ENCODE peak calls at places on chromosomes 11 and 22, in five cellular contexts. One of them, this sample, is unnamed.

GRCh38 chr11:13668957-13669521 is 571 bp downstream of the FAR1 start:
- DNase-seq in body of pancreas: peak; percentile 56
- DNase-seq in ascending aorta: no peak
- DNase-seq in esophagus squamous epithelium: no peak
- DNase-seq in brain microvascular endothelial cell: no peak
- DNase-seq in this sample: no peak

GRCh38 chr11:60840711-60841430 is 1.0 kb upstream of the CCDC86 start:
- DNase-seq in body of pancreas: no peak
- DNase-seq in ascending aorta: no peak
- DNase-seq in esophagus squamous epithelium: no peak
- DNase-seq in brain microvascular endothelial cell: peak; percentile 89
- DNase-seq in this sample: no peak

GRCh38 chr11:77672276-77672675 is 34.7 kb upstream of the CLNS1A start:
- DNase-seq in body of pancreas: no peak
- DNase-seq in ascending aorta: no peak
- DNase-seq in esophagus squamous epithelium: no peak
- DNase-seq in brain microvascular endothelial cell: peak; percentile 82
- DNase-seq in this sample: no peak

GRCh38 chr11:23288001-23288783 is 427.9 kb upstream of the CCDC179 start:
- DNase-seq in body of pancreas: no peak
- DNase-seq in ascending aorta: no peak
- DNase-seq in esophagus squamous epithelium: no peak
- DNase-seq in brain microvascular endothelial cell: peak; percentile 31
- DNase-seq in this sample: no peak

GRCh38 chr11:64028398-64029115 is 7.2 kb upstream of the FLRT1 start:
- DNase-seq in body of pancreas: no peak
- DNase-seq in ascending aorta: no peak
- DNase-seq in esophagus squamous epithelium: no peak
- DNase-seq in brain microvascular endothelial cell: no peak
- DNase-seq in this sample: peak; percentile 30

GRCh38 chr11:118290923-118291322 is 13.6 kb upstream of the CD3E start:
- DNase-seq in body of pancreas: peak; percentile 65
- DNase-seq in ascending aorta: no peak
- DNase-seq in esophagus squamous epithelium: no peak
- DNase-seq in brain microvascular endothelial cell: no peak
- DNase-seq in this sample: no peak

GRCh38 chr11:95586155-95586554 is 203.4 kb downstream of the FAM76B start:
- DNase-seq in body of pancreas: no peak
- DNase-seq in ascending aorta: no peak
- DNase-seq in esophagus squamous epithelium: no peak
- DNase-seq in brain microvascular endothelial cell: no peak
- DNase-seq in this sample: no peak

GRCh38 chr11:103546236-103546635 is 437.0 kb downstream of the DYNC2H1 start:
- DNase-seq in body of pancreas: no peak
- DNase-seq in ascending aorta: no peak
- DNase-seq in esophagus squamous epithelium: no peak
- DNase-seq in brain microvascular endothelial cell: peak; percentile 83
- DNase-seq in this sample: no peak

GRCh38 chr11:15493066-15493465 is 378.3 kb downstream of the INSC start:
- DNase-seq in body of pancreas: no peak
- DNase-seq in ascending aorta: no peak
- DNase-seq in esophagus squamous epithelium: no peak
- DNase-seq in brain microvascular endothelial cell: peak; percentile 33
- DNase-seq in this sample: no peak

GRCh38 chr11:132716037-132716436 is 816.3 kb downstream of the OPCML start:
- DNase-seq in body of pancreas: no peak
- DNase-seq in ascending aorta: no peak
- DNase-seq in esophagus squamous epithelium: no peak
- DNase-seq in brain microvascular endothelial cell: no peak
- DNase-seq in this sample: no peak

GRCh38 chr11:57109331-57109730 is 72.4 kb upstream of the LRRC55 start:
- DNase-seq in body of pancreas: no peak
- DNase-seq in ascending aorta: no peak
- DNase-seq in esophagus squamous epithelium: no peak
- DNase-seq in brain microvascular endothelial cell: no peak
- DNase-seq in this sample: no peak

GRCh38 chr22:23233746-23234408 is 53.6 kb downstream of the BCR start:
- DNase-seq in body of pancreas: no peak
- DNase-seq in ascending aorta: no peak
- DNase-seq in esophagus squamous epithelium: no peak
- DNase-seq in brain microvascular endothelial cell: peak; percentile 41
- DNase-seq in this sample: no peak

GRCh38 chr22:43227231-43227630 is 40.3 kb upstream of the TTLL12 start:
- DNase-seq in body of pancreas: no peak
- DNase-seq in ascending aorta: no peak
- DNase-seq in esophagus squamous epithelium: no peak
- DNase-seq in brain microvascular endothelial cell: peak; percentile 31
- DNase-seq in this sample: no peak

GRCh38 chr11:45042560-45042959 is 91.9 kb upstream of the TP53I11 start:
- DNase-seq in body of pancreas: no peak
- DNase-seq in ascending aorta: peak; percentile 25
- DNase-seq in esophagus squamous epithelium: no peak
- DNase-seq in brain microvascular endothelial cell: no peak
- DNase-seq in this sample: no peak

GRCh38 chr22:49237279-49237678 is 590.4 kb downstream of the BRD1 start:
- DNase-seq in body of pancreas: no peak
- DNase-seq in ascending aorta: no peak
- DNase-seq in esophagus squamous epithelium: no peak
- DNase-seq in brain microvascular endothelial cell: no peak
- DNase-seq in this sample: no peak

GRCh38 chr11:7573558-7574296 is 59.9 kb downstream of the PPFIBP2 start:
- DNase-seq in body of pancreas: peak; percentile 9
- DNase-seq in ascending aorta: no peak
- DNase-seq in esophagus squamous epithelium: no peak
- DNase-seq in brain microvascular endothelial cell: no peak
- DNase-seq in this sample: no peak

GRCh38 chr22:46209262-46209661 is 40.8 kb downstream of the CDPF1 start:
- DNase-seq in body of pancreas: no peak
- DNase-seq in ascending aorta: no peak
- DNase-seq in esophagus squamous epithelium: no peak
- DNase-seq in brain microvascular endothelial cell: no peak
- DNase-seq in this sample: no peak

GRCh38 chr11:22234743-22235142 is 41.9 kb downstream of the ANO5 start:
- DNase-seq in body of pancreas: no peak
- DNase-seq in ascending aorta: no peak
- DNase-seq in esophagus squamous epithelium: no peak
- DNase-seq in brain microvascular endothelial cell: no peak
- DNase-seq in this sample: no peak

GRCh38 chr11:115775846-115776245 is 271.6 kb upstream of the CADM1 start:
- DNase-seq in body of pancreas: peak; percentile 15
- DNase-seq in ascending aorta: no peak
- DNase-seq in esophagus squamous epithelium: no peak
- DNase-seq in brain microvascular endothelial cell: no peak
- DNase-seq in this sample: no peak

GRCh38 chr11:10638285-10638684 is 55.3 kb downstream of the IRAG1 start:
- DNase-seq in body of pancreas: no peak
- DNase-seq in ascending aorta: no peak
- DNase-seq in esophagus squamous epithelium: no peak
- DNase-seq in brain microvascular endothelial cell: no peak
- DNase-seq in this sample: no peak

GRCh38 chr11:93100211-93100610 is 97.6 kb downstream of the SLC36A4 start:
- DNase-seq in body of pancreas: no peak
- DNase-seq in ascending aorta: no peak
- DNase-seq in esophagus squamous epithelium: no peak
- DNase-seq in brain microvascular endothelial cell: peak; percentile 12
- DNase-seq in this sample: no peak

GRCh38 chr11:86499723-86500129 is 125.0 kb downstream of the CCDC81 start:
- DNase-seq in body of pancreas: peak; percentile 42
- DNase-seq in ascending aorta: no peak
- DNase-seq in esophagus squamous epithelium: no peak
- DNase-seq in brain microvascular endothelial cell: no peak
- DNase-seq in this sample: no peak

GRCh38 chr11:99973993-99974392 is 713.1 kb upstream of the ARHGAP42 start:
- DNase-seq in body of pancreas: no peak
- DNase-seq in ascending aorta: no peak
- DNase-seq in esophagus squamous epithelium: no peak
- DNase-seq in brain microvascular endothelial cell: no peak
- DNase-seq in this sample: no peak

GRCh38 chr22:46047841-46048595 is 71.1 kb upstream of the WNT7B start:
- DNase-seq in body of pancreas: peak; percentile 52
- DNase-seq in ascending aorta: peak; percentile 25
- DNase-seq in esophagus squamous epithelium: no peak
- DNase-seq in brain microvascular endothelial cell: no peak
- DNase-seq in this sample: no peak

GRCh38 chr22:19178065-19178658 is 374 bp downstream of the SLC25A1 start:
- DNase-seq in body of pancreas: peak; percentile 69
- DNase-seq in ascending aorta: no peak
- DNase-seq in esophagus squamous epithelium: no peak
- DNase-seq in brain microvascular endothelial cell: no peak
- DNase-seq in this sample: peak; percentile 74

GRCh38 chr11:30583505-30584280 is 2.5 kb downstream of the MPPED2 start:
- DNase-seq in body of pancreas: peak; percentile 15
- DNase-seq in ascending aorta: peak; percentile 37
- DNase-seq in esophagus squamous epithelium: no peak
- DNase-seq in brain microvascular endothelial cell: no peak
- DNase-seq in this sample: no peak

GRCh38 chr11:30150425-30150824 is 80.4 kb upstream of the FSHB start:
- DNase-seq in body of pancreas: no peak
- DNase-seq in ascending aorta: no peak
- DNase-seq in esophagus squamous epithelium: no peak
- DNase-seq in brain microvascular endothelial cell: no peak
- DNase-seq in this sample: no peak

GRCh38 chr11:69144719-69145365 is 10.9 kb upstream of the SMIM38 start:
- DNase-seq in body of pancreas: no peak
- DNase-seq in ascending aorta: no peak
- DNase-seq in esophagus squamous epithelium: no peak
- DNase-seq in brain microvascular endothelial cell: no peak
- DNase-seq in this sample: no peak

GRCh38 chr11:61507962-61508824 is at the start of gene LRRC10B:
- DNase-seq in body of pancreas: peak; percentile 46
- DNase-seq in ascending aorta: no peak
- DNase-seq in esophagus squamous epithelium: no peak
- DNase-seq in brain microvascular endothelial cell: no peak
- DNase-seq in this sample: no peak

GRCh38 chr22:47199261-47199948 is 437.0 kb downstream of the TBC1D22A start:
- DNase-seq in body of pancreas: no peak
- DNase-seq in ascending aorta: no peak
- DNase-seq in esophagus squamous epithelium: no peak
- DNase-seq in brain microvascular endothelial cell: no peak
- DNase-seq in this sample: no peak

GRCh38 chr11:131693756-131694155 is 323.3 kb downstream of the NTM start:
- DNase-seq in body of pancreas: no peak
- DNase-seq in ascending aorta: no peak
- DNase-seq in esophagus squamous epithelium: no peak
- DNase-seq in brain microvascular endothelial cell: no peak
- DNase-seq in this sample: no peak

GRCh38 chr22:23548501-23549197 is 31.4 kb downstream of the IGLL1 start:
- DNase-seq in body of pancreas: no peak
- DNase-seq in ascending aorta: no peak
- DNase-seq in esophagus squamous epithelium: no peak
- DNase-seq in brain microvascular endothelial cell: no peak
- DNase-seq in this sample: no peak

GRCh38 chr11:57471496-57471895 is 11.2 kb downstream of the RTN4RL2 start:
- DNase-seq in body of pancreas: peak; percentile 82
- DNase-seq in ascending aorta: no peak
- DNase-seq in esophagus squamous epithelium: no peak
- DNase-seq in brain microvascular endothelial cell: no peak
- DNase-seq in this sample: no peak

GRCh38 chr11:35031869-35032268 is 107.1 kb upstream of the CD44 start:
- DNase-seq in body of pancreas: no peak
- DNase-seq in ascending aorta: no peak
- DNase-seq in esophagus squamous epithelium: no peak
- DNase-seq in brain microvascular endothelial cell: peak; percentile 66
- DNase-seq in this sample: no peak

GRCh38 chr11:121089566-121089965 is 11.5 kb upstream of the TECTA start:
- DNase-seq in body of pancreas: no peak
- DNase-seq in ascending aorta: no peak
- DNase-seq in esophagus squamous epithelium: no peak
- DNase-seq in brain microvascular endothelial cell: no peak
- DNase-seq in this sample: no peak

GRCh38 chr11:71294846-71295600 is 42.6 kb upstream of the SHANK2 start:
- DNase-seq in body of pancreas: no peak
- DNase-seq in ascending aorta: no peak
- DNase-seq in esophagus squamous epithelium: no peak
- DNase-seq in brain microvascular endothelial cell: no peak
- DNase-seq in this sample: no peak
- TF ChIP-seq CTCF in body of pancreas: no peak
- TF ChIP-seq CTCF in ascending aorta: no peak
- TF ChIP-seq CTCF in esophagus squamous epithelium: no peak
- TF ChIP-seq CTCF in brain microvascular endothelial cell: no peak
- TF ChIP-seq CTCF in this sample: no peak

GRCh38 chr11:612201-612960 is 3.4 kb downstream of the IRF7 start:
- DNase-seq in body of pancreas: no peak
- DNase-seq in ascending aorta: no peak
- DNase-seq in esophagus squamous epithelium: no peak
- DNase-seq in brain microvascular endothelial cell: no peak
- DNase-seq in this sample: peak; percentile 35
- TF ChIP-seq CTCF in body of pancreas: no peak
- TF ChIP-seq CTCF in ascending aorta: no peak
- TF ChIP-seq CTCF in esophagus squamous epithelium: peak; percentile 37
- TF ChIP-seq CTCF in brain microvascular endothelial cell: peak; percentile 56
- TF ChIP-seq CTCF in this sample: peak; percentile 51

GRCh38 chr11:48307760-48308386 is 1.9 kb downstream of the OR4S1 start:
- DNase-seq in body of pancreas: peak; percentile 69
- DNase-seq in ascending aorta: no peak
- DNase-seq in esophagus squamous epithelium: no peak
- DNase-seq in brain microvascular endothelial cell: peak; percentile 59
- DNase-seq in this sample: peak; percentile 78
- TF ChIP-seq CTCF in body of pancreas: peak; percentile 60
- TF ChIP-seq CTCF in ascending aorta: peak; percentile 60
- TF ChIP-seq CTCF in esophagus squamous epithelium: peak; percentile 76
- TF ChIP-seq CTCF in brain microvascular endothelial cell: peak; percentile 86
- TF ChIP-seq CTCF in this sample: peak; percentile 99

DNA sequence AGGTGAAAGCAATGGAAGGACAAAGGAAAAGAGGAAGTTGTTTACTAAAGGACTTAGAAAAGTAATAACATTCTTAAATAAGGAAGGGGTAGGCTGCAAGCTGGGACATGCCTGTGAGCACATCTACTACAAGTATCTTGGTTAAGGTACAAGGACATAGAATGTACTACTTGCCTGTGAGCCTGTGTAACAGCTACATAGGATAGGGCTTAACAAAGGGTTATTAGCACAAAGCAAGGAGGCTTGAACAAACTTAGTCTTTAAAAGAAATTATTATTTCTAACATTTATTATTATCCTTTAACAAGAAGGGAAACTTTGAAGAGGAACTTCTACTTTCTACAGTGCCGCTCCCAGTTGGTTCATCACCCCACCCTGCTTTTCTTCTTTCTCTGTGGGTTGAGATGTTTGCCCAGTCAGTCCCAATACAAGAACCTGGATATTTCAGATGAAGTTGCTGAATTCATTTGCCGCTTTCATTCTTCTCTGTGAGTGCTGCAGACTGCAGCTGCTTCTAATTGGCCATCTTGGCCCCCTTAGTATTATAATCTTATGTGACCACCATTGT is 87.5 kb downstream of the PRMT3 start:
- DNase-seq in body of pancreas: no peak
- DNase-seq in ascending aorta: no peak
- DNase-seq in esophagus squamous epithelium: no peak
- DNase-seq in brain microvascular endothelial cell: no peak
- DNase-seq in this sample: no peak
- TF ChIP-seq CTCF in body of pancreas: no peak
- TF ChIP-seq CTCF in ascending aorta: no peak
- TF ChIP-seq CTCF in esophagus squamous epithelium: no peak
- TF ChIP-seq CTCF in brain microvascular endothelial cell: no peak
- TF ChIP-seq CTCF in this sample: no peak

This sample was measured in DND-41.